ENCODE peak calls at places on chromosomes 16 and 17, in ten cellular contexts. X is ovary, H is AG04450, G is mucosa of descending colon, T is upper lobe of right lung, Z is left lung, Q is IMR-90, Y is lower leg skin, E is astrocyte of the cerebellum, P is mammary epithelial cell. R is an unnamed sample.

GRCh38 chr16:12682441-12682840 is 121.2 kb downstream of the CPPED1 start:
- DNase-seq in X (no peak), H (no peak), G (no peak), T (no peak), Z (no peak), Q (no peak), Y (no peak), E (no peak), P (no peak), R (no peak)

GRCh38 chr17:75404739-75405364 is 626 bp downstream of the GRB2 start:
- DNase-seq in X (peak; percentile 50), H (no peak), G (peak; percentile 72), T (peak; percentile 79), Z (peak; percentile 88), Q (peak; percentile 52), Y (peak; percentile 87), E (no peak), P (peak; percentile 37), R (no peak)

GRCh38 chr17:44529864-44530263 is 26.7 kb upstream of the GPATCH8 start:
- DNase-seq in X (no peak), H (no peak), G (no peak), T (no peak), Z (no peak), Q (no peak), Y (no peak), E (no peak), P (peak; percentile 12), R (no peak)

GRCh38 chr17:48095611-48096010 is 5.7 kb downstream of the CBX1 start:
- DNase-seq in X (no peak), H (no peak), G (no peak), T (no peak), Z (no peak), Q (no peak), Y (no peak), E (no peak), P (no peak), R (no peak)

GRCh38 chr17:62824290-62825135 is 16.4 kb upstream of the MARCHF10 start:
- DNase-seq in X (no peak), H (peak; percentile 74), G (no peak), T (no peak), Z (no peak), Q (peak; percentile 95), Y (peak; percentile 17), E (peak; percentile 97), P (peak; percentile 96), R (peak; percentile 85)

GRCh38 chr16:77555781-77556180 is 120.9 kb upstream of the ADAMTS18 start:
- DNase-seq in X (no peak), H (no peak), G (no peak), T (no peak), Z (no peak), Q (no peak), Y (no peak), E (peak; percentile 57), P (no peak), R (no peak)

GRCh38 chr16:47578573-47578972 is 117.4 kb downstream of the PHKB start:
- DNase-seq in X (no peak), H (no peak), G (no peak), T (no peak), Z (no peak), Q (peak; percentile 4), Y (no peak), E (no peak), P (peak; percentile 74), R (no peak)

GRCh38 chr17:752002-752619 is at the start of gene GEMIN4:
- DNase-seq in X (peak; percentile 92), H (peak; percentile 65), G (peak; percentile 95), T (peak; percentile 97), Z (peak; percentile 100), Q (peak; percentile 81), Y (peak; percentile 98), E (peak; percentile 57), P (peak; percentile 79), R (peak; percentile 21)

GRCh38 chr17:16417896-16418683 is 2.7 kb downstream of the TRPV2 start:
- DNase-seq in X (no peak), H (no peak), G (no peak), T (no peak), Z (no peak), Q (peak; percentile 28), Y (no peak), E (no peak), P (no peak), R (no peak)

GRCh38 chr17:16418684-16419066 is 3.3 kb downstream of the TRPV2 start:
- DNase-seq in X (no peak), H (no peak), G (no peak), T (no peak), Z (no peak), Q (no peak), Y (no peak), E (no peak), P (peak; percentile 24), R (no peak)

GRCh38 chr17:16417399-16417798 is 2.0 kb downstream of the TRPV2 start:
- DNase-seq in X (no peak), H (no peak), G (no peak), T (no peak), Z (no peak), Q (no peak), Y (no peak), E (no peak), P (no peak), R (no peak)

GRCh38 chr17:16419074-16419928 is 3.9 kb downstream of the TRPV2 start:
- DNase-seq in X (no peak), H (peak; percentile 66), G (no peak), T (no peak), Z (no peak), Q (peak; percentile 94), Y (no peak), E (peak; percentile 88), P (peak; percentile 87), R (peak; percentile 46)

DNA sequence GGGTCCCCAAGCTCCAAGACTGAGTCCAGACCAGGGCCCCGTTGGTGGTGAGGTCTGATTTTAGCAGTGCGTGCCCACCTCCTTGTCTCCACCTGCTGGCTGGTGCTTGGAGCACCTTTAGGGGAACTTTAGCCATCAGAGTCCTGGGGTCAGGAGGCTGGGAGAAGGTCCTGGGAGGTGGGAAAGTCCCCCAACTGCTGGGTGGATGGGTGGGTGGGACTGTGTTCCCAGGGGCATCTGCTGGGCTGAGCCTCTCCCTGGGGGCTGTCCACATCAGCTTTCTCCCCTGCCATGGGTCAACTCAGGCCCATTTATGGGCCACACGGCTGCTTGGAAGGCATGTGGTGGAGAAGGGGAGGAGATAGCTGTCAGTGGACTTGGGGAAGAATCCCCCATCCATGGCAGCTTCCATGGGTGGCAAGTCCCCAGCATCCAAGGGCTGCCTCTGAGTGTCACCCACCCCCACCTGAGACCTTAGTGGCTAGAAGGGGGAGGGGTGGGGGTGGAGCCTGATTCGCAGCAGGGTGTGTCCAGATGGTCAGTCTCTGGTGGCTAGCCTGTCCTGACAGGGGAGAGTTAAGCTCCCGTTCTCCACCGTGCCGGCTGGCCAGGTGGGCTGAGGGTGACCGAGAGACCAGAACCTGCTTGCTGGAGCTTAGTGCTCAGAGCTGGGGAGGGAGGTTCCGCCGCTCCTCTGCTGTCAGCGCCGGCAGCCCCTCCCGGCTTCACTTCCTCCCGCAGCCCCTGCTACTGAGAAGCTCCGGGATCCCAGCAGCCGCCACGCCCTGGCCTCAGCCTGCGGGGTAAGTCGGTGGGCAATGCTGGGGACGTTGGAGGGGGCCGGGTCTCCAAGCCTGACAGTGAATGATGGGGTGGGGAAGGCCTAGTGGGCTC is at the start of gene TRPV2:
- DNase-seq in X (no peak), H (no peak), G (peak; percentile 83), T (peak; percentile 75), Z (peak; percentile 91), Q (no peak), Y (no peak), E (no peak), P (no peak), R (no peak)
- H3K4me3 ChIP-seq in X (peak within 1 kb of the TSS; percentile 23), H (peak within 1 kb of the TSS; percentile 68), G (peak within 1 kb of the TSS; percentile 22), T (peak within 1 kb of the TSS; percentile 71), Z (peak within 1 kb of the TSS; percentile 77), Q (peak within 1 kb of the TSS; percentile 61), Y (peak within 1 kb of the TSS; percentile 46), E (peak within 1 kb of the TSS; percentile 46), P (no peak within 1 kb of the TSS), R (no peak within 1 kb of the TSS)

GRCh38 chr16:13896543-13897182 is 23.3 kb upstream of the ERCC4 start:
- DNase-seq in X (no peak), H (no peak), G (no peak), T (no peak), Z (no peak), Q (peak; percentile 6), Y (no peak), E (no peak), P (no peak), R (no peak)
- TF ChIP-seq CTCF in X (no peak), H (peak; percentile 28), G (no peak), T (no peak), Z (no peak), Q (peak; percentile 21), Y (no peak), E (peak; percentile 17), P (peak; percentile 32), R (peak; percentile 33)

DNA sequence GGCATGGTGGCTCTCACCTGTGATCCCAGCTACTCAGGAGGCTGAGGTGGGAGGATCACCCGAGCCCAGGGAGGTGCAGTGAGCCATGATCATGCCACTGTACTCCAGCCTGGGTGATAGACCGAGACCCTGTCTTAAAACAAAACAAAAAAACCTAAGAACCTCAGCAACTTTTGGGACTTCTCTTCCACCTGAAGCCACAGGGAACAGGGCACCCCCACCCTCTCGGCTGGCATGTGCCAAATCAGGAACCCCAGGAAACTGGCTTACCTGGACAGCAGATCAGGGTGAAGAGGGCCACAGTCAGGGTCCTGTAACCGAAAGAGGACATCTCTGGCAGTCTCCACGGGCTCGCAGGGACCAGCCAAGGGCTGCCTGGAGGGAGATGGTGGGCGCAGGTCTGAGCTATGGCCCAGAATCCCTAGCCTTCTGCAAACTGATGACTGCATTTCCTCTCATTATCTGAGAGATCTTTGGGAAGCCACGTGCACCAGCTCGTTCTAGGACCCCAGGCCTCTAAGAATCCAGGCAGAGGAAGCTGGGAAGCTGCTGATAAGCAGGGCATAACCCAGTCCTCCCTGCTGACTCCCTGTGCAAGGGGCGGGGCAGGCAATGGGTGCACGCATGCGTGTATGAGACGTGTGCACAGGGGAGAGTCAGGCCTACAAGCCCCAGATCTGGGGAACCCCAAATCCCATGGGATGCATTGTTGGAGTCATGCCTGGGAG is 8.4 kb downstream of the PRR29 start:
- DNase-seq in X (no peak), H (no peak), G (no peak), T (no peak), Z (no peak), Q (no peak), Y (peak; percentile 85), E (no peak), P (no peak), R (no peak)
- H3K4me3 ChIP-seq in X (no peak overlapping the region), H (no peak overlapping the region), G (no peak overlapping the region), T (peak overlapping the region; percentile 31), Z (peak overlapping the region; percentile 34), Q (no peak overlapping the region), Y (no peak overlapping the region), E (no peak overlapping the region), P (no peak overlapping the region), R (no peak overlapping the region)

DNA sequence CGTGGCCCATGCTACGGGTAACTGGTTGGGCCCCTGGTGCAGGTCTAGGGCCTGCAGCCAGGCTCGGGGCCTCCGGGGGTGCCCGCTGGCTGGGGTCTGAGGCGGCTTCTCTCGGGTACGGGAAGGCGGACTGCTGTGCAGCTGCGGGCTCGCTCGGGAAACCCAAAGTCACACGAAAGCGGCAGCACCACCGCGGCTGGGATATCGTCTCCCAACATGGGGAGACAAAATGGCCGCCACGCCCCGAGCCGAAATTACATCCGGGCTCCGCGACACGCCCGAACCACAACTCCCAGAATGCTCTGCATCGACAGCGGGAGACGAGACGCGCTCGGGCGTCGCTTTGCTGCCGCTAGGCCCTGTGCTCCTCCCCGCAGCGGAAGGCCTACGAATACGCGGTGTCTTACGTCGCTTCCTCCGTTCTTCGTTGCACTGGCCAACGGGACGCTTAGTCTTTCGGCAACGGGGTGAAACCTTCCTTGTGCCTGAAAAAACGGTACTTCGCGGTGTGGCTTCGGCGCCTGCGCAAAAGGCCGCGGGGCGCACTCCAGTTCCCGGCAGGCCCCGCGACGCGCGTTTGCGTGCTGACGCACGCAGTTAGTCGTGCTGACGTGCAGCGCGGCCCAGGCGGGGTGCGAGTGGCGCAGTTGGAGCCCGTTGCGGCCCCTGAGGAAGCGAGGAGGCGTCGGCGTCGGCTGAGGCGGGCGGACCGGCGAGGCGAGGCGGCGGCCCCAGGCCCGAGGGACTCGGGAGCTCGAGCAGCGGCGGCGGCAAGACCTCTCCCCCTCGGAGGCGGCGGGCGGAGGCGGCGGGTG is at the start of gene SRRM2:
- DNase-seq in X (peak; percentile 96), H (peak; percentile 91), G (peak; percentile 97), T (peak; percentile 98), Z (peak; percentile 97), Q (peak; percentile 95), Y (peak; percentile 99), E (peak; percentile 87), P (peak; percentile 95), R (peak; percentile 84)
- TF ChIP-seq CTCF in X (peak; percentile 31), H (no peak), G (no peak), T (no peak), Z (peak; percentile 20), Q (no peak), Y (no peak), E (no peak), P (no peak), R (peak; percentile 7)

R was measured in AG09309.